ENCODE peak calls at places on chromosomes 1 and 21, in ten cellular contexts. One of them, this sample, is unnamed.

GRCh38 chr1:222641269-222641948 is 23.5 kb downstream of the MIA3 start:
- DNase-seq in CD4-positive, alpha-beta T cell: no peak
- DNase-seq in PC-3: no peak
- DNase-seq in left ventricle myocardium inferior: no peak
- DNase-seq in ovary: no peak
- DNase-seq in lung: no peak
- DNase-seq in heart left ventricle: no peak
- DNase-seq in substantia nigra: no peak
- DNase-seq in RWPE2: no peak
- DNase-seq in Karpas-422: no peak
- DNase-seq in this sample: no peak

GRCh38 chr1:201633811-201634210 is 94.9 kb downstream of the NAV1 start:
- DNase-seq in lung: no peak
- DNase-seq in RWPE2: no peak
- DNase-seq in PC-3: no peak
- DNase-seq in ovary: no peak
- DNase-seq in substantia nigra: no peak
- DNase-seq in left ventricle myocardium inferior: no peak
- DNase-seq in Karpas-422: no peak
- DNase-seq in CD4-positive, alpha-beta T cell: no peak
- DNase-seq in heart left ventricle: no peak
- DNase-seq in this sample: no peak

GRCh38 chr1:36743286-36744005 is 260.7 kb upstream of the CSF3R start:
- DNase-seq in heart left ventricle: no peak
- DNase-seq in Karpas-422: peak; percentile 75
- DNase-seq in PC-3: no peak
- DNase-seq in lung: no peak
- DNase-seq in substantia nigra: no peak
- DNase-seq in left ventricle myocardium inferior: no peak
- DNase-seq in RWPE2: no peak
- DNase-seq in CD4-positive, alpha-beta T cell: peak; percentile 1
- DNase-seq in ovary: no peak
- DNase-seq in this sample: no peak

GRCh38 chr1:54245501-54245900 is 45.5 kb downstream of the MRPL37 start:
- DNase-seq in substantia nigra: no peak
- DNase-seq in ovary: no peak
- DNase-seq in PC-3: no peak
- DNase-seq in left ventricle myocardium inferior: no peak
- DNase-seq in RWPE2: no peak
- DNase-seq in Karpas-422: no peak
- DNase-seq in lung: no peak
- DNase-seq in heart left ventricle: no peak
- DNase-seq in CD4-positive, alpha-beta T cell: no peak
- DNase-seq in this sample: no peak

GRCh38 chr1:208183977-208184901 is 59.9 kb downstream of the PLXNA2 start:
- DNase-seq in CD4-positive, alpha-beta T cell: no peak
- DNase-seq in PC-3: peak; percentile 99
- DNase-seq in RWPE2: peak; percentile 85
- DNase-seq in substantia nigra: no peak
- DNase-seq in Karpas-422: no peak
- DNase-seq in heart left ventricle: peak; percentile 46
- DNase-seq in ovary: peak; percentile 46
- DNase-seq in lung: peak; percentile 63
- DNase-seq in left ventricle myocardium inferior: no peak
- DNase-seq in this sample: peak; percentile 87

GRCh38 chr1:9443913-9444445 is 95.3 kb upstream of the SLC25A33 start:
- DNase-seq in lung: no peak
- DNase-seq in CD4-positive, alpha-beta T cell: no peak
- DNase-seq in left ventricle myocardium inferior: no peak
- DNase-seq in heart left ventricle: no peak
- DNase-seq in RWPE2: no peak
- DNase-seq in substantia nigra: no peak
- DNase-seq in Karpas-422: no peak
- DNase-seq in ovary: peak; percentile 71
- DNase-seq in PC-3: no peak
- DNase-seq in this sample: no peak

GRCh38 chr1:67853704-67854103 is 20.4 kb upstream of the GNG12 start:
- DNase-seq in CD4-positive, alpha-beta T cell: no peak
- DNase-seq in PC-3: peak; percentile 85
- DNase-seq in Karpas-422: peak; percentile 69
- DNase-seq in lung: peak; percentile 59
- DNase-seq in substantia nigra: peak; percentile 46
- DNase-seq in RWPE2: no peak
- DNase-seq in heart left ventricle: peak; percentile 47
- DNase-seq in left ventricle myocardium inferior: peak; percentile 50
- DNase-seq in ovary: peak; percentile 67
- DNase-seq in this sample: no peak

GRCh38 chr1:46179138-46180081 is 3.1 kb upstream of the P3R3URF start:
- DNase-seq in heart left ventricle: peak; percentile 79
- DNase-seq in left ventricle myocardium inferior: peak; percentile 63
- DNase-seq in Karpas-422: peak; percentile 87
- DNase-seq in PC-3: peak; percentile 89
- DNase-seq in substantia nigra: peak; percentile 70
- DNase-seq in RWPE2: no peak
- DNase-seq in lung: peak; percentile 81
- DNase-seq in ovary: peak; percentile 79
- DNase-seq in CD4-positive, alpha-beta T cell: peak; percentile 63
- DNase-seq in this sample: peak; percentile 85

GRCh38 chr1:16326833-16327404 is 25.4 kb downstream of the FBXO42 start:
- DNase-seq in heart left ventricle: no peak
- DNase-seq in CD4-positive, alpha-beta T cell: no peak
- DNase-seq in lung: no peak
- DNase-seq in RWPE2: no peak
- DNase-seq in PC-3: no peak
- DNase-seq in left ventricle myocardium inferior: no peak
- DNase-seq in substantia nigra: no peak
- DNase-seq in ovary: no peak
- DNase-seq in Karpas-422: no peak
- DNase-seq in this sample: no peak

GRCh38 chr1:163144418-163144817 is 58.3 kb downstream of the RGS5 start:
- DNase-seq in CD4-positive, alpha-beta T cell: no peak
- DNase-seq in Karpas-422: no peak
- DNase-seq in RWPE2: no peak
- DNase-seq in substantia nigra: no peak
- DNase-seq in PC-3: no peak
- DNase-seq in ovary: no peak
- DNase-seq in lung: no peak
- DNase-seq in left ventricle myocardium inferior: no peak
- DNase-seq in heart left ventricle: no peak
- DNase-seq in this sample: no peak

GRCh38 chr1:229437443-229437842 is 3.5 kb upstream of the ACTA1 start:
- DNase-seq in Karpas-422: no peak
- DNase-seq in CD4-positive, alpha-beta T cell: no peak
- DNase-seq in lung: no peak
- DNase-seq in left ventricle myocardium inferior: no peak
- DNase-seq in PC-3: no peak
- DNase-seq in substantia nigra: no peak
- DNase-seq in RWPE2: no peak
- DNase-seq in heart left ventricle: no peak
- DNase-seq in ovary: no peak
- DNase-seq in this sample: no peak

GRCh38 chr1:26531651-26532131 is 2.1 kb downstream of the RPS6KA1 start:
- DNase-seq in CD4-positive, alpha-beta T cell: no peak
- DNase-seq in heart left ventricle: no peak
- DNase-seq in RWPE2: no peak
- DNase-seq in substantia nigra: no peak
- DNase-seq in PC-3: no peak
- DNase-seq in lung: peak; percentile 64
- DNase-seq in Karpas-422: no peak
- DNase-seq in ovary: no peak
- DNase-seq in left ventricle myocardium inferior: no peak
- DNase-seq in this sample: no peak

GRCh38 chr1:199857103-199857502 is 170.4 kb upstream of the NR5A2 start:
- DNase-seq in Karpas-422: no peak
- DNase-seq in ovary: no peak
- DNase-seq in heart left ventricle: no peak
- DNase-seq in left ventricle myocardium inferior: no peak
- DNase-seq in CD4-positive, alpha-beta T cell: no peak
- DNase-seq in substantia nigra: no peak
- DNase-seq in RWPE2: no peak
- DNase-seq in PC-3: no peak
- DNase-seq in lung: no peak
- DNase-seq in this sample: no peak
- H3K27ac ChIP-seq in Karpas-422: no peak overlapping the region
- H3K27ac ChIP-seq in ovary: no peak overlapping the region
- H3K27ac ChIP-seq in heart left ventricle: no peak overlapping the region
- H3K27ac ChIP-seq in left ventricle myocardium inferior: no peak overlapping the region
- H3K27ac ChIP-seq in CD4-positive, alpha-beta T cell: no peak overlapping the region
- H3K27ac ChIP-seq in substantia nigra: no peak overlapping the region
- H3K27ac ChIP-seq in RWPE2: peak overlapping the region; percentile 98
- H3K27ac ChIP-seq in PC-3: no peak overlapping the region
- H3K27ac ChIP-seq in lung: no peak overlapping the region
- H3K27ac ChIP-seq in this sample: no peak overlapping the region

GRCh38 chr21:39185157-39185556 is 1.9 kb upstream of the PSMG1 start:
- DNase-seq in Karpas-422: no peak
- DNase-seq in PC-3: no peak
- DNase-seq in lung: no peak
- DNase-seq in RWPE2: no peak
- DNase-seq in heart left ventricle: no peak
- DNase-seq in substantia nigra: no peak
- DNase-seq in ovary: no peak
- DNase-seq in CD4-positive, alpha-beta T cell: no peak
- DNase-seq in left ventricle myocardium inferior: no peak
- DNase-seq in this sample: no peak
- H3K27ac ChIP-seq in Karpas-422: peak overlapping the region; percentile 87
- H3K27ac ChIP-seq in PC-3: no peak overlapping the region
- H3K27ac ChIP-seq in lung: no peak overlapping the region
- H3K27ac ChIP-seq in RWPE2: no peak overlapping the region
- H3K27ac ChIP-seq in heart left ventricle: no peak overlapping the region
- H3K27ac ChIP-seq in substantia nigra: no peak overlapping the region
- H3K27ac ChIP-seq in ovary: no peak overlapping the region
- H3K27ac ChIP-seq in CD4-positive, alpha-beta T cell: no peak overlapping the region
- H3K27ac ChIP-seq in left ventricle myocardium inferior: no peak overlapping the region
- H3K27ac ChIP-seq in this sample: no peak overlapping the region

GRCh38 chr1:7267493-7267892 is 482.2 kb downstream of the CAMTA1 start:
- DNase-seq in Karpas-422: peak; percentile 92
- DNase-seq in heart left ventricle: no peak
- DNase-seq in RWPE2: no peak
- DNase-seq in substantia nigra: no peak
- DNase-seq in left ventricle myocardium inferior: no peak
- DNase-seq in ovary: no peak
- DNase-seq in PC-3: no peak
- DNase-seq in CD4-positive, alpha-beta T cell: no peak
- DNase-seq in lung: peak; percentile 13
- DNase-seq in this sample: no peak

GRCh38 chr1:7268983-7269382 is 483.7 kb downstream of the CAMTA1 start:
- DNase-seq in lung: peak; percentile 10
- DNase-seq in ovary: no peak
- DNase-seq in CD4-positive, alpha-beta T cell: no peak
- DNase-seq in PC-3: no peak
- DNase-seq in RWPE2: no peak
- DNase-seq in substantia nigra: no peak
- DNase-seq in left ventricle myocardium inferior: no peak
- DNase-seq in Karpas-422: no peak
- DNase-seq in heart left ventricle: no peak
- DNase-seq in this sample: no peak

GRCh38 chr1:7265771-7266371 is 480.6 kb downstream of the CAMTA1 start:
- DNase-seq in ovary: no peak
- DNase-seq in PC-3: peak; percentile 95
- DNase-seq in heart left ventricle: no peak
- DNase-seq in RWPE2: peak; percentile 81
- DNase-seq in Karpas-422: peak; percentile 75
- DNase-seq in lung: peak; percentile 28
- DNase-seq in CD4-positive, alpha-beta T cell: no peak
- DNase-seq in substantia nigra: no peak
- DNase-seq in left ventricle myocardium inferior: no peak
- DNase-seq in this sample: no peak

GRCh38 chr1:7264101-7264500 is 478.8 kb downstream of the CAMTA1 start:
- DNase-seq in left ventricle myocardium inferior: no peak
- DNase-seq in heart left ventricle: no peak
- DNase-seq in ovary: no peak
- DNase-seq in Karpas-422: no peak
- DNase-seq in CD4-positive, alpha-beta T cell: no peak
- DNase-seq in substantia nigra: no peak
- DNase-seq in PC-3: no peak
- DNase-seq in RWPE2: no peak
- DNase-seq in lung: no peak
- DNase-seq in this sample: no peak

DNA sequence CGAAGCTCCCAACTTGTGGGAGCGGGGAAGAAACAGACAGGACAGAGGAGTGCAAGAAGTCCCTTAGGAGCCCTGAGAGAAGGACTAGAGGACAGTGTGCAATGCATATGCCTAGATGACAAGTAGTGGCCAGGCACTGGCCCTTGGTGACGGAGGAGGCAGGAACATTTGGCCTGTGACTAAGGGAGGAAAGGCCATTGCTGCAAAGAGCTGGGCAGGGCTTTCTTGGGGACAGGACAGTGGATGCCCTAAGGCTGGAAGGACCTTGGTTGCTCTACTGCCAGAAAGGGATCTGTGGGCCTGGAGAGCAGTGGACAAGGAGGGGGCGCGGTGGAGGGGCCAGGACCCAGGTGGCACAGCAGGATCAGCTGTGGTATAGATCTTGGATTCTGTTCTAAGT is 481.3 kb downstream of the CAMTA1 start:
- DNase-seq in substantia nigra: no peak
- DNase-seq in Karpas-422: no peak
- DNase-seq in PC-3: no peak
- DNase-seq in heart left ventricle: no peak
- DNase-seq in left ventricle myocardium inferior: no peak
- DNase-seq in CD4-positive, alpha-beta T cell: no peak
- DNase-seq in lung: peak; percentile 16
- DNase-seq in RWPE2: no peak
- DNase-seq in ovary: no peak
- DNase-seq in this sample: no peak
- H3K27ac ChIP-seq in substantia nigra: no peak overlapping the region
- H3K27ac ChIP-seq in Karpas-422: peak overlapping the region; percentile 98
- H3K27ac ChIP-seq in PC-3: peak overlapping the region; percentile 98
- H3K27ac ChIP-seq in heart left ventricle: no peak overlapping the region
- H3K27ac ChIP-seq in left ventricle myocardium inferior: no peak overlapping the region
- H3K27ac ChIP-seq in CD4-positive, alpha-beta T cell: no peak overlapping the region
- H3K27ac ChIP-seq in lung: no peak overlapping the region
- H3K27ac ChIP-seq in RWPE2: peak overlapping the region; percentile 80
- H3K27ac ChIP-seq in ovary: no peak overlapping the region
- H3K27ac ChIP-seq in this sample: no peak overlapping the region

DNA sequence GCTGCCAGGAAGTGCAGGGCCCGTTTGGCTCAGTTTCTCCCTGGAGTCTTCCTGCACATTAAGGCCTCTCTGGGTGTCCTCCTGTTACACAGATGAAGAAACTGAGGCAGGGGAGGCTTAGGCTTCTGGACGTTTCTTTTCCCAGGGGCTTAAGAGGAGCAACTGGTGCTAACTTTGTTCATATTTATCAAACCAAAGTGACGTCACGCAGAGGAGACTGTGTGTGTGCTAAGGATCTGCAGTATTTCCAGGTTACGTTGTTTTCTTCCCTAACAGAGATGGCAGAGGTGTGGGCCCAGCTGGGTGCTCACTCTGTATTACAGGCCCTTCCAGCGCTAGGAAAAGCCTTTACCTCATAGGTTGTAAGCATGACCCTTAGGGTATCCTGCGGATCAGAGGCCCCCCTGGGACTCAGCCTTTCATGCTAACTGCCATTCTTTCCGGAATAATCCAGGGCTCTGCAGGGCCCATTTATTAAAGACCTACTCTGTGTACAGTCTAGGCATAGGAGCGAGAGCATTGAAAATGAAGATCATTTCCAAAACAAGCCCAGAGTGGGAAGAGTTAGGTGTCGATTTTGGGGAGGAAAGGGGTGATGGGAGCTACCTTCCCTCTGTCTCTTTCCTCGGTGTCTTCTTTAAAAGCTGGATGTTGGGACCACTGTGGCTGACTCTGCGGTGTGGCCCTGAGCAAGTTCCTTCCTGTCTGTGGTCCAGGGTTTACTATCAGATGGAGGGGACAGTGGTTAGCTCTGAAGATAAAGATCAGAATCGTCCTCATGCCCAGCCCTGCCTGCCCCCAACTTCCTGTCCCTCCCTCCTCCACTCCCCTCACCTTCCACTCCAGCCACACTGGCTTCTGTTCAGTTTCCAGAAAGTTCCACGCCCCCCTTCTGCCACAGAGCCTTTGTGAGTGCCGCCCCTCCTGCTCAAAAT is 4.6 kb downstream of the AGTRAP start:
- DNase-seq in left ventricle myocardium inferior: no peak
- DNase-seq in CD4-positive, alpha-beta T cell: no peak
- DNase-seq in ovary: no peak
- DNase-seq in heart left ventricle: no peak
- DNase-seq in PC-3: no peak
- DNase-seq in RWPE2: no peak
- DNase-seq in substantia nigra: no peak
- DNase-seq in lung: no peak
- DNase-seq in Karpas-422: no peak
- DNase-seq in this sample: no peak
- H3K27ac ChIP-seq in left ventricle myocardium inferior: no peak overlapping the region
- H3K27ac ChIP-seq in CD4-positive, alpha-beta T cell: no peak overlapping the region
- H3K27ac ChIP-seq in ovary: no peak overlapping the region
- H3K27ac ChIP-seq in heart left ventricle: no peak overlapping the region
- H3K27ac ChIP-seq in PC-3: no peak overlapping the region
- H3K27ac ChIP-seq in RWPE2: peak overlapping the region; percentile 15
- H3K27ac ChIP-seq in substantia nigra: peak overlapping the region; percentile 51
- H3K27ac ChIP-seq in lung: no peak overlapping the region
- H3K27ac ChIP-seq in Karpas-422: no peak overlapping the region
- H3K27ac ChIP-seq in this sample: no peak overlapping the region

This sample was measured in right atrium auricular region.